ENCODE peak calls at places on chromosomes 11 and 22, in six cellular contexts. A, R, M, Y, W and D are unnamed samples.

GRCh38 chr11:71179877-71180276 is 72.5 kb downstream of the SHANK2 start:
- DNase-seq in M (no peak), Y (no peak), R (no peak), A (no peak), W (no peak), D (no peak)

GRCh38 chr11:119590651-119591308 is 138.2 kb downstream of the NECTIN1 start:
- DNase-seq in W (no peak), R (no peak), M (no peak), Y (peak; percentile 31), A (no peak), D (peak; percentile 80)

GRCh38 chr11:12777208-12777874 is 103.1 kb downstream of the TEAD1 start:
- DNase-seq in W (no peak), M (no peak), R (no peak), A (no peak), Y (no peak), D (no peak)

GRCh38 chr22:24471570-24471969 is 23.6 kb upstream of the UPB1 start:
- DNase-seq in M (no peak), R (peak; percentile 79), W (no peak), A (no peak), Y (no peak), D (no peak)

GRCh38 chr11:104944080-104944479 is 24.3 kb downstream of the CASP4 start:
- DNase-seq in Y (no peak), W (no peak), M (no peak), A (no peak), R (no peak), D (no peak)

GRCh38 chr11:126992804-126993111 is 7.8 kb downstream of the KIRREL3 start:
- DNase-seq in A (no peak), W (no peak), M (no peak), Y (no peak), R (no peak), D (no peak)

GRCh38 chr11:72589802-72590761 is 84.1 kb downstream of the PDE2A start:
- DNase-seq in M (no peak), R (no peak), W (no peak), Y (peak; percentile 63), A (no peak), D (peak; percentile 21)

GRCh38 chr11:126146454-126147192 is 64.8 kb downstream of the RPUSD4 start:
- DNase-seq in R (no peak), A (no peak), Y (peak; percentile 92), W (no peak), M (no peak), D (no peak)

GRCh38 chr11:73661035-73661628 is 14.8 kb downstream of the PLEKHB1 start:
- DNase-seq in W (peak; percentile 89), M (peak; percentile 90), Y (peak; percentile 89), R (peak; percentile 89), A (peak; percentile 43), D (peak; percentile 95)

GRCh38 chr11:64323373-64323772 is 5.5 kb downstream of the PRDX5 start:
- DNase-seq in M (no peak), R (no peak), W (no peak), A (no peak), Y (no peak), D (no peak)

GRCh38 chr22:44496844-44497217 is 1.2 kb downstream of the RTL6 start:
- DNase-seq in M (no peak), W (no peak), Y (no peak), A (no peak), R (no peak), D (no peak)

GRCh38 chr11:104531075-104531474 is 367.1 kb upstream of the PDGFD start:
- DNase-seq in R (no peak), W (no peak), Y (no peak), M (no peak), A (no peak), D (peak; percentile 13)

GRCh38 chr11:21839870-21840269 is 353.0 kb upstream of the ANO5 start:
- DNase-seq in W (no peak), R (no peak), Y (no peak), M (no peak), A (no peak), D (no peak)

GRCh38 chr11:94910779-94911178 is 62.6 kb downstream of the CWC15 start:
- DNase-seq in R (no peak), M (no peak), Y (no peak), W (no peak), A (no peak), D (no peak)

GRCh38 chr11:46450846-46451470 is 59.4 kb upstream of the CHRM4 start:
- DNase-seq in A (no peak), M (no peak), Y (no peak), W (no peak), R (no peak), D (no peak)

GRCh38 chr11:58024601-58025091 is 965 bp downstream of the OR9Q1 start:
- DNase-seq in M (peak; percentile 45), W (peak; percentile 54), Y (no peak), A (no peak), R (peak; percentile 83), D (no peak)

GRCh38 chr11:1548221-1549070 is 23.6 kb downstream of the DUSP8 start:
- DNase-seq in R (peak; percentile 84), M (peak; percentile 77), Y (no peak), W (peak; percentile 85), A (peak; percentile 62), D (peak; percentile 32)

GRCh38 chr11:57890521-57890920 is 128.9 kb downstream of the CTNND1 start:
- DNase-seq in W (no peak), Y (no peak), A (no peak), R (no peak), M (no peak), D (no peak)

GRCh38 chr11:121449626-121450025 is 2.5 kb upstream of the SORL1 start:
- DNase-seq in Y (no peak), R (no peak), W (no peak), M (no peak), A (no peak), D (no peak)

GRCh38 chr11:110472858-110473257 is 43.1 kb downstream of the FDX1 start:
- DNase-seq in Y (no peak), W (no peak), M (no peak), A (no peak), R (no peak), D (no peak)

GRCh38 chr11:110478410-110478809 is 48.7 kb downstream of the FDX1 start:
- DNase-seq in M (no peak), A (no peak), R (no peak), Y (no peak), W (no peak), D (no peak)

GRCh38 chr11:110471315-110471714 is 41.6 kb downstream of the FDX1 start:
- DNase-seq in Y (no peak), M (no peak), A (no peak), W (no peak), R (no peak), D (no peak)

GRCh38 chr11:110473666-110474065 is 43.9 kb downstream of the FDX1 start:
- DNase-seq in A (no peak), Y (no peak), M (no peak), W (no peak), R (no peak), D (no peak)

GRCh38 chr11:110474578-110474977 is 44.8 kb downstream of the FDX1 start:
- DNase-seq in W (no peak), M (no peak), Y (no peak), R (no peak), A (no peak), D (no peak)
- H3K4me3 ChIP-seq in W (no peak overlapping the region), M (no peak overlapping the region), Y (no peak overlapping the region), R (no peak overlapping the region), A (no peak overlapping the region), D (no peak overlapping the region)

GRCh38 chr11:16110862-16111261 is 245.5 kb downstream of the SOX6 start:
- DNase-seq in R (no peak), A (no peak), W (no peak), Y (no peak), M (no peak), D (no peak)

GRCh38 chr11:16117989-16118810 is 238.1 kb downstream of the SOX6 start:
- DNase-seq in Y (no peak), W (no peak), R (no peak), A (no peak), M (no peak), D (no peak)

GRCh38 chr11:16111690-16112089 is 244.7 kb downstream of the SOX6 start:
- DNase-seq in M (no peak), A (no peak), W (no peak), Y (no peak), R (no peak), D (no peak)

GRCh38 chr11:16114451-16114850 is 241.9 kb downstream of the SOX6 start:
- DNase-seq in A (no peak), M (no peak), R (no peak), W (no peak), Y (no peak), D (no peak)

DNA sequence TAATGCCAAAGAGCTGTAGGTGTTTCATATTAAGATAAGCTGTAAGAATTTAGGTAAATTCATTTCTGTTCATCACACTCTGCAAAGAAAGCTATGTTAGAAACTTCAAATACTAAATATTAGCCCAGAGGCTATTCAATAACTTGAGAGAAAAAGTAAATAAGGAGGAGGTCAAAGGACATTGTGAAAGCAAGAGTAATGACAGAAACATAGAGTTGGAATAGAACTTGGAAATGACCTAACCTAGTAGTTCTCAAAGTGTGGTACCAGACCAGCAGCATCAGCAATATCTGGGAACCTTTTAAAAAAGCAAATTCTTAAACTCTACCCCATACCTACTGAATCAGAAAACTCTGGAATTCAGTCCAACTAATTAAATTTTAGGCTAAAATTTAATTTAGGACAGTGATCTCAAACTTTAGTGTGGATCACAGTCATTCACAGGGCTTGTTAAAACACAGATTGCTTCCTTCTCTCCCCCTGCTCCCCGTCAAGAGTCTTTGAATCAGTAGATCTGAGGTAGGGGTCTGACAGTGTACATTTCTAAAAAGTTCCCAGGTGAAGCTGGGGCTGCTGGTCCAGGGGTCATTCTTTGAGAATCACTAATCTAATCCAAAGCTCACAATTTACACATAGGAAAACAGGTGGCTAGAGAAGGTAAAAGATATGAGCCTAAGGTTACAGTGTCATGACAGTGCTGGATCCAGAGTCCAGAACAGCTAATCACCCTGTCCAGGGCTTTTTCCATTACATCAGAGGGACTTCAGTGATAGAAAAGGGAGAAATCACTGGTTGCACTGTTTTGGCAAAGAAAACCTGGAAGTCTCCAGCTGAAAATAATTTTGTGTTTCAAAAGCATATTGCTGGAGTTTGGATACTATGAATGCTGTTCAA is 241.1 kb downstream of the SOX6 start:
- DNase-seq in M (no peak), Y (no peak), A (no peak), W (no peak), R (no peak), D (no peak)
- H3K4me1 ChIP-seq in M (no peaks in the 10 kb centered on the region), Y (peaks cover 8% of the 10 kb centered on the region), A (no peaks in the 10 kb centered on the region), W (no peaks in the 10 kb centered on the region), R (no peaks in the 10 kb centered on the region), D (no peaks in the 10 kb centered on the region)

GRCh38 chr11:2772544-2773031 is 72.8 kb upstream of the KCNQ1OT1 start:
- DNase-seq in W (no peak), Y (no peak), M (no peak), R (peak; percentile 12), A (peak; percentile 31), D (no peak)
- H3K27me3 ChIP-seq in W (no peaks in the 10 kb centered on the region), Y (no peaks in the 10 kb centered on the region), M (no peaks in the 10 kb centered on the region), R (no peaks in the 10 kb centered on the region), A (no peaks in the 10 kb centered on the region), D (peaks cover 16% of the 10 kb centered on the region)

GRCh38 chr22:20034143-20034542 is 13.2 kb downstream of the TANGO2 start:
- DNase-seq in R (no peak), M (no peak), W (no peak), Y (no peak), A (no peak), D (no peak)

GRCh38 chr22:20035375-20036084 is 14.6 kb downstream of the TANGO2 start:
- DNase-seq in W (no peak), A (no peak), M (no peak), R (no peak), Y (no peak), D (no peak)

GRCh38 chr22:20037419-20037818 is 16.5 kb downstream of the TANGO2 start:
- DNase-seq in W (no peak), A (no peak), Y (no peak), M (no peak), R (no peak), D (no peak)

GRCh38 chr22:20036535-20037392 is 15.9 kb downstream of the TANGO2 start:
- DNase-seq in R (no peak), A (no peak), M (no peak), Y (no peak), W (no peak), D (no peak)

GRCh38 chr22:20036119-20036518 is 15.2 kb downstream of the TANGO2 start:
- DNase-seq in Y (no peak), A (no peak), R (no peak), W (no peak), M (no peak), D (no peak)
- H3K4me3 ChIP-seq in Y (no peak overlapping the region), A (no peak overlapping the region), R (no peak overlapping the region), W (no peak overlapping the region), M (no peak overlapping the region), D (no peak overlapping the region)